ENCODE peak calls at places on chromosomes 5 and 9, in five cellular contexts. One of them, this sample, is unnamed.
A peak's percentile ranks its signal among the peaks of the same experiment; 100 is the strongest.

GRCh38 chr9:2816476-2817141 is 27.3 kb downstream of the PUM3 start:
- DNase-seq in esophagus squamous epithelium: no peak
- DNase-seq in lung: peak; percentile 66
- DNase-seq in fibroblast of lung: peak; percentile 99
- DNase-seq in aorta: no peak
- DNase-seq in this sample: no peak

GRCh38 chr5:160315968-160316367 is 3.6 kb upstream of the CCNJL start:
- DNase-seq in lung: peak; percentile 53
- DNase-seq in esophagus squamous epithelium: no peak
- DNase-seq in aorta: no peak
- DNase-seq in fibroblast of lung: no peak
- DNase-seq in this sample: no peak

GRCh38 chr5:145362261-145362660 is 472.9 kb downstream of the PRELID2 start:
- DNase-seq in lung: no peak
- DNase-seq in aorta: no peak
- DNase-seq in esophagus squamous epithelium: no peak
- DNase-seq in fibroblast of lung: peak; percentile 54
- DNase-seq in this sample: peak; percentile 76

GRCh38 chr5:168602517-168602916 is 23.3 kb upstream of the PANK3 start:
- DNase-seq in esophagus squamous epithelium: no peak
- DNase-seq in fibroblast of lung: no peak
- DNase-seq in aorta: no peak
- DNase-seq in lung: no peak
- DNase-seq in this sample: no peak

GRCh38 chr9:128249914-128250838 is 25.6 kb downstream of the GOLGA2 start:
- DNase-seq in lung: peak; percentile 95
- DNase-seq in fibroblast of lung: peak; percentile 47
- DNase-seq in esophagus squamous epithelium: peak; percentile 49
- DNase-seq in aorta: peak; percentile 94
- DNase-seq in this sample: no peak

GRCh38 chr5:160693831-160694473 is 158.1 kb downstream of the ATP10B start:
- DNase-seq in aorta: no peak
- DNase-seq in lung: no peak
- DNase-seq in esophagus squamous epithelium: no peak
- DNase-seq in fibroblast of lung: no peak
- DNase-seq in this sample: no peak

GRCh38 chr9:94921656-94922055 is 195.2 kb downstream of the AOPEP start:
- DNase-seq in esophagus squamous epithelium: no peak
- DNase-seq in aorta: no peak
- DNase-seq in fibroblast of lung: no peak
- DNase-seq in lung: no peak
- DNase-seq in this sample: no peak

GRCh38 chr5:16582081-16582480 is 34.7 kb downstream of the RETREG1 start:
- DNase-seq in lung: no peak
- DNase-seq in fibroblast of lung: no peak
- DNase-seq in aorta: no peak
- DNase-seq in esophagus squamous epithelium: no peak
- DNase-seq in this sample: no peak

GRCh38 chr9:116632990-116633441 is 54.1 kb upstream of the TRIM32 start:
- DNase-seq in aorta: no peak
- DNase-seq in fibroblast of lung: peak; percentile 19
- DNase-seq in lung: no peak
- DNase-seq in esophagus squamous epithelium: no peak
- DNase-seq in this sample: no peak

GRCh38 chr9:38384990-38385848 is 7.3 kb upstream of the ALDH1B1 start:
- DNase-seq in esophagus squamous epithelium: no peak
- DNase-seq in aorta: no peak
- DNase-seq in lung: no peak
- DNase-seq in fibroblast of lung: no peak
- DNase-seq in this sample: no peak

GRCh38 chr5:48192-48591 is 43.8 kb upstream of the PLEKHG4B start:
- DNase-seq in fibroblast of lung: no peak
- DNase-seq in aorta: no peak
- DNase-seq in lung: no peak
- DNase-seq in esophagus squamous epithelium: no peak
- DNase-seq in this sample: no peak

GRCh38 chr5:172143875-172144274 is 44.1 kb downstream of the STK10 start:
- DNase-seq in esophagus squamous epithelium: no peak
- DNase-seq in aorta: no peak
- DNase-seq in fibroblast of lung: no peak
- DNase-seq in lung: no peak
- DNase-seq in this sample: no peak

GRCh38 chr5:137624786-137625349 is 111.0 kb downstream of the KLHL3 start:
- DNase-seq in aorta: no peak
- DNase-seq in lung: no peak
- DNase-seq in fibroblast of lung: no peak
- DNase-seq in esophagus squamous epithelium: no peak
- DNase-seq in this sample: no peak

GRCh38 chr9:74824654-74825053 is 63.1 kb downstream of the TRPM6 start:
- DNase-seq in lung: no peak
- DNase-seq in esophagus squamous epithelium: no peak
- DNase-seq in aorta: no peak
- DNase-seq in fibroblast of lung: peak; percentile 42
- DNase-seq in this sample: no peak

GRCh38 chr5:56357426-56357825 is 124.3 kb upstream of the ANKRD55 start:
- DNase-seq in aorta: no peak
- DNase-seq in fibroblast of lung: no peak
- DNase-seq in esophagus squamous epithelium: no peak
- DNase-seq in lung: no peak
- DNase-seq in this sample: no peak

GRCh38 chr5:75681125-75681830 is 36.0 kb downstream of the POC5 start:
- DNase-seq in esophagus squamous epithelium: no peak
- DNase-seq in lung: no peak
- DNase-seq in aorta: no peak
- DNase-seq in fibroblast of lung: peak; percentile 71
- DNase-seq in this sample: no peak

GRCh38 chr9:135130266-135130976 is 43.0 kb downstream of the OLFM1 start:
- DNase-seq in fibroblast of lung: no peak
- DNase-seq in lung: no peak
- DNase-seq in esophagus squamous epithelium: no peak
- DNase-seq in aorta: no peak
- DNase-seq in this sample: no peak

GRCh38 chr9:18743976-18744375 is 270.0 kb downstream of the ADAMTSL1 start:
- DNase-seq in lung: no peak
- DNase-seq in fibroblast of lung: peak; percentile 60
- DNase-seq in aorta: no peak
- DNase-seq in esophagus squamous epithelium: no peak
- DNase-seq in this sample: no peak

GRCh38 chr5:28766565-28767158 is 1728.3 kb upstream of the CDH9 start:
- DNase-seq in lung: no peak
- DNase-seq in esophagus squamous epithelium: no peak
- DNase-seq in aorta: no peak
- DNase-seq in fibroblast of lung: peak; percentile 35
- DNase-seq in this sample: no peak

GRCh38 chr5:159412284-159413046 is 82.2 kb upstream of the IL12B start:
- DNase-seq in fibroblast of lung: no peak
- DNase-seq in esophagus squamous epithelium: no peak
- DNase-seq in aorta: no peak
- DNase-seq in lung: peak; percentile 30
- DNase-seq in this sample: no peak

GRCh38 chr5:142600611-142601360 is 85.1 kb downstream of the FGF1 start:
- DNase-seq in lung: no peak
- DNase-seq in esophagus squamous epithelium: no peak
- DNase-seq in aorta: peak; percentile 75
- DNase-seq in fibroblast of lung: peak; percentile 88
- DNase-seq in this sample: peak; percentile 50

GRCh38 chr5:28580616-28581015 is 1542.2 kb upstream of the CDH9 start:
- DNase-seq in aorta: no peak
- DNase-seq in esophagus squamous epithelium: no peak
- DNase-seq in fibroblast of lung: peak; percentile 12
- DNase-seq in lung: no peak
- DNase-seq in this sample: no peak

GRCh38 chr5:79236970-79237734 is 1.2 kb downstream of the JMY start:
- DNase-seq in aorta: no peak
- DNase-seq in esophagus squamous epithelium: no peak
- DNase-seq in fibroblast of lung: peak; percentile 43
- DNase-seq in lung: peak; percentile 36
- DNase-seq in this sample: no peak

GRCh38 chr5:112878760-112879159 is 17.7 kb downstream of the SRP19 start:
- DNase-seq in fibroblast of lung: no peak
- DNase-seq in lung: no peak
- DNase-seq in aorta: no peak
- DNase-seq in esophagus squamous epithelium: no peak
- DNase-seq in this sample: no peak

GRCh38 chr5:61991861-61992260 is 314.1 kb upstream of the KIF2A start:
- DNase-seq in fibroblast of lung: no peak
- DNase-seq in lung: no peak
- DNase-seq in aorta: no peak
- DNase-seq in esophagus squamous epithelium: no peak
- DNase-seq in this sample: no peak

GRCh38 chr9:34686231-34686630 is 4.8 kb downstream of the CCL19 start:
- DNase-seq in esophagus squamous epithelium: no peak
- DNase-seq in fibroblast of lung: no peak
- DNase-seq in lung: no peak
- DNase-seq in aorta: peak; percentile 82
- DNase-seq in this sample: no peak

GRCh38 chr9:34685591-34685990 is 5.5 kb downstream of the CCL19 start:
- DNase-seq in aorta: no peak
- DNase-seq in esophagus squamous epithelium: no peak
- DNase-seq in fibroblast of lung: no peak
- DNase-seq in lung: no peak
- DNase-seq in this sample: no peak

GRCh38 chr9:34688329-34689161 is 2.5 kb downstream of the CCL19 start:
- DNase-seq in aorta: no peak
- DNase-seq in lung: no peak
- DNase-seq in fibroblast of lung: no peak
- DNase-seq in esophagus squamous epithelium: no peak
- DNase-seq in this sample: no peak

GRCh38 chr9:34687631-34688030 is 3.4 kb downstream of the CCL19 start:
- DNase-seq in fibroblast of lung: no peak
- DNase-seq in aorta: no peak
- DNase-seq in esophagus squamous epithelium: no peak
- DNase-seq in lung: no peak
- DNase-seq in this sample: no peak

GRCh38 chr9:34686732-34687131 is 4.3 kb downstream of the CCL19 start:
- DNase-seq in esophagus squamous epithelium: no peak
- DNase-seq in fibroblast of lung: no peak
- DNase-seq in aorta: no peak
- DNase-seq in lung: no peak
- DNase-seq in this sample: no peak
- H3K4me3 ChIP-seq in esophagus squamous epithelium: no peak overlapping the region
- H3K4me3 ChIP-seq in fibroblast of lung: no peak overlapping the region
- H3K4me3 ChIP-seq in aorta: no peak overlapping the region
- H3K4me3 ChIP-seq in lung: no peak overlapping the region
- H3K4me3 ChIP-seq in this sample: no peak overlapping the region

GRCh38 chr9:133476036-133476435 is 2.9 kb downstream of the SLC2A6 start:
- DNase-seq in esophagus squamous epithelium: no peak
- DNase-seq in fibroblast of lung: no peak
- DNase-seq in lung: no peak
- DNase-seq in aorta: no peak
- DNase-seq in this sample: no peak

GRCh38 chr9:133476941-133477340 is 2.0 kb downstream of the SLC2A6 start:
- DNase-seq in lung: no peak
- DNase-seq in aorta: no peak
- DNase-seq in fibroblast of lung: no peak
- DNase-seq in esophagus squamous epithelium: no peak
- DNase-seq in this sample: no peak

GRCh38 chr9:133476531-133476930 is 2.4 kb downstream of the SLC2A6 start:
- DNase-seq in esophagus squamous epithelium: no peak
- DNase-seq in fibroblast of lung: peak; percentile 8
- DNase-seq in lung: no peak
- DNase-seq in aorta: no peak
- DNase-seq in this sample: no peak

GRCh38 chr9:133477992-133478850 is 678 bp downstream of the SLC2A6 start:
- DNase-seq in aorta: no peak
- DNase-seq in lung: no peak
- DNase-seq in fibroblast of lung: no peak
- DNase-seq in esophagus squamous epithelium: no peak
- DNase-seq in this sample: no peak

DNA sequence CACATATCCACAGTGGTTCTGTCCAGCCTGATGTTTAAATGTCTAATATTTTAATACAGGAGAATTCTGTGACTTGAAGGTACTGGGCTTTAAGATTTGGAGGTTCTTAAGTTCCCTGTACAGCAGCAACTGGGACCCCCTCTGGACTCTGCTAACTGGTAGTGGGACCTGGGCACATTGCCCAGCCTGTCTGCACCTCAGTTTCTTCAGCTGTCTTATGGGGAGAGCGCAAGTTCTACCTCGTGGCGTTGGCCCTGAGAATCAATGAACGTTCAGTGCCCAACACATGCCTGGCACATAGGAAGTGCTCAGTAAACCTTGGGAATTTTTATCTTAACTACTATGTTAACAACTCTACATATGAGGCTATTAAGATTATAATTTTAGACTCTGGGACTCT is 1.4 kb downstream of the SLC2A6 start:
- DNase-seq in fibroblast of lung: no peak
- DNase-seq in aorta: no peak
- DNase-seq in lung: no peak
- DNase-seq in esophagus squamous epithelium: no peak
- DNase-seq in this sample: no peak
- H3K27me3 ChIP-seq in fibroblast of lung: no peaks in the 10 kb centered on the region
- H3K27me3 ChIP-seq in aorta: no peaks in the 10 kb centered on the region
- H3K27me3 ChIP-seq in lung: no peaks in the 10 kb centered on the region
- H3K27me3 ChIP-seq in esophagus squamous epithelium: no peaks in the 10 kb centered on the region
- H3K27me3 ChIP-seq in this sample: no peaks in the 10 kb centered on the region

DNA sequence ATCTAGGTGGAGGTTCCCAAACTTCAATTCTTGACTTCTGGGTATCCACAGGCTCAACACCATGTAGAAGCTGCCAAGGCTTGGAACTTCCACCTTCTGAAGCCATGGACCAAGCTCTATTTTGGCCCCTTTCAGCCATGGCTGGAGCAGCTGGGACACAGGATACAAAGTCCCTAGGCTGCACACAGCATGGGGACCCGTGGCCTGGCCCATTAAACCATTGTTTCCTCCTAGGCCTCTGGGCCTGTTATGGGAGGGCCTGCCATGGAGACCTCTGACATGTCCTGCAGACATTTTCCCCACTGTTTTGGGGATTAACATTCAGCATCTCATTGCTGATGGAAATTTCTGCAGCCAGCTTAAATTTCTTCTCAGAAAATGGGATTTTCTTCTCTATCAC is 1908.0 kb downstream of the EFNA5 start:
- DNase-seq in fibroblast of lung: no peak
- DNase-seq in lung: no peak
- DNase-seq in aorta: no peak
- DNase-seq in esophagus squamous epithelium: no peak
- DNase-seq in this sample: no peak
- H3K4me3 ChIP-seq in fibroblast of lung: no peak overlapping the region
- H3K4me3 ChIP-seq in lung: no peak overlapping the region
- H3K4me3 ChIP-seq in aorta: no peak overlapping the region
- H3K4me3 ChIP-seq in esophagus squamous epithelium: no peak overlapping the region
- H3K4me3 ChIP-seq in this sample: no peak overlapping the region

DNA sequence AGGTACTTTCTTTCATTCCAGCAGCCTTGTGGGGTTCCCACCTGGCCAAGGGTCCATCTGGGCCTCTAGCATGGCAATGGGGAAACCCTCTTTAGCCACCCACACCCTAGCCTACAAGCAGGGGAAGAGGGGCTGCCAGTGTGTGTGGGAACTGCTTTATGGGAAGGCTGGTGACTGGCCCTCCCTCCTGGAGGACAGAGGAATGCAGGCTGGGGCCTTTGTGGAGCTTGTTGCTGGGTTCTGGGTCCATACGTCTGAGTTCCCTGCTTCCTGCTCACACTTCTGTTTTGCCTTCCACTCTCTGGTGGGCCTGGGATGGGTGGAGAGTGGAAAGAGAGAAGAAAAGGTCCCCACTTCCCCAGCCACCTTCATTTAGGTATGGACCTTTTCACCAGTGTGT is 14.9 kb upstream of the PITX1 start:
- DNase-seq in lung: no peak
- DNase-seq in fibroblast of lung: no peak
- DNase-seq in aorta: no peak
- DNase-seq in esophagus squamous epithelium: no peak
- DNase-seq in this sample: no peak
- H3K27me3 ChIP-seq in lung: peaks cover 15% of the 10 kb centered on the region
- H3K27me3 ChIP-seq in fibroblast of lung: peaks cover 39% of the 10 kb centered on the region
- H3K27me3 ChIP-seq in aorta: no peaks in the 10 kb centered on the region
- H3K27me3 ChIP-seq in esophagus squamous epithelium: no peaks in the 10 kb centered on the region
- H3K27me3 ChIP-seq in this sample: peaks cover 40% of the 10 kb centered on the region

GRCh38 chr5:126680215-126680817 is 79.6 kb downstream of the PHAX start:
- DNase-seq in fibroblast of lung: no peak
- DNase-seq in esophagus squamous epithelium: no peak
- DNase-seq in lung: no peak
- DNase-seq in aorta: no peak
- DNase-seq in this sample: peak; percentile 68
- H3K4me3 ChIP-seq in fibroblast of lung: no peak overlapping the region
- H3K4me3 ChIP-seq in esophagus squamous epithelium: no peak overlapping the region
- H3K4me3 ChIP-seq in lung: no peak overlapping the region
- H3K4me3 ChIP-seq in aorta: no peak overlapping the region
- H3K4me3 ChIP-seq in this sample: no peak overlapping the region

This sample was measured in BJ.